ENCODE peak calls at places on chromosomes 1 and 21, in six cellular contexts. W is lower lobe of right lung, M is testis, Z is neural progenitor cell, D is mammary epithelial cell, T is fibroblast of lung. H is an unnamed sample. For H3K4me1, the result is how much of the 10 kb centered on the place peaks cover.

GRCh38 chr21:24514081-24514733 is 1093.1 kb downstream of the MRPL39 start:
- DNase-seq in W (no peak), D (no peak), M (no peak), T (peak), Z (no peak), H (no peak)

GRCh38 chr21:27024316-27024715 is 57.4 kb upstream of the ADAMTS5 start:
- DNase-seq in T (peak), W (no peak), Z (no peak), M (no peak), D (no peak), H (no peak)

GRCh38 chr1:204821476-204821875 is 49.2 kb upstream of the NFASC start:
- DNase-seq in D (no peak), Z (no peak), W (no peak), T (no peak), M (no peak), H (no peak)

GRCh38 chr1:70044832-70045231 is 160.5 kb downstream of the LRRC40 start:
- DNase-seq in Z (no peak), D (peak), T (peak), W (no peak), M (no peak), H (no peak)

GRCh38 chr1:234869182-234870019 is 259.2 kb downstream of the TOMM20 start:
- DNase-seq in D (no peak), T (no peak), W (no peak), Z (no peak), M (no peak), H (no peak)

GRCh38 chr1:23018661-23019093 is 591 bp upstream of the KDM1A start:
- DNase-seq in W (no peak), M (no peak), D (no peak), Z (peak), T (no peak), H (no peak)

GRCh38 chr1:1777510-1777909 is 760 bp downstream of the NADK start:
- DNase-seq in T (peak), M (peak), Z (peak), D (no peak), W (no peak), H (peak)

GRCh38 chr1:90475623-90476022 is 241.5 kb downstream of the BARHL2 start:
- DNase-seq in D (no peak), T (no peak), Z (no peak), W (no peak), M (no peak), H (no peak)

GRCh38 chr1:13513885-13514546 is at the start of gene LRRC38:
- DNase-seq in W (no peak), D (no peak), M (peak), Z (peak), T (no peak), H (peak)

GRCh38 chr1:148317288-148317985 is 165.4 kb upstream of the NBPF11 start:
- DNase-seq in T (no peak), D (no peak), Z (no peak), W (no peak), M (no peak), H (no peak)

DNA sequence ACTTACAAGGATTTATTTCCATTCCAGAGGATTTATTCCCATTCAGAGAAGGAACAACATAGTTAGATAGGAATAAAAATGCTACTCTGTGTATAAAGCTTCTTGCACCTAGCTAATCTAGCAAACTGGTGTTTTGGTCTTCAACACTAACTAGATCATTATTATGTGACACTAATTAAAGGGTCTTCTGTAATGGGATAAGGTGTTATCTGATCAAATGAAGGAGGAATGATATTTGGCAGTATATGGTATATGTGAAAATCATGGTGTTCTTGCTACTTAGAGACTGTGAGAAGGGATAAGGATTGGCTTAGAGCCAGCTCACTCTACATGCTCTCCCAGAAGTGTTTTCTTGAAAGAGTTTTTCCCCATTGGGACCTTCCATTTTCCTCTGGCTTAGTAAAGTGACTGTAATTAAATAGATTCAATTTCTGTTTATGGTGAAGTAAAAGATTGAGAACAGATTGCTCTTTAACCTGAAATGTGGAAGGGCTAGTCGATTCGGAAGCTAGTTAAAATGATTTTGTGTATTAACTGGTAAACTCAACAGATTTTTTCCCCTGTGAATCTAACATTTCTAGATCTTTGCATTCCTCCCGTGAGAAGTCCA is 71.2 kb upstream of the RGL1 start:
- DNase-seq in T (no peak), W (no peak), D (no peak), M (no peak), Z (no peak), H (no peak)
- TF ChIP-seq CTCF in T (no peak), W (no peak), D (no peak), M (no peak), Z (no peak), H (no peak)

GRCh38 chr1:91781916-91782622 is 103.9 kb downstream of the TGFBR3 start:
- DNase-seq in W (no peak), T (peak), Z (no peak), M (no peak), D (no peak), H (no peak)
- H3K27ac ChIP-seq in W (peak), T (peak), Z (no peak), M (peak), D (no peak), H (peak)

GRCh38 chr1:179029293-179029692 is 3.6 kb downstream of the FAM20B start:
- DNase-seq in Z (no peak), W (no peak), D (no peak), M (no peak), T (no peak), H (no peak)

GRCh38 chr1:179025975-179026812 is 500 bp downstream of the FAM20B start:
- DNase-seq in D (peak), Z (peak), W (peak), T (peak), M (peak), H (peak)

GRCh38 chr1:179025125-179025974 is at the start of gene FAM20B:
- DNase-seq in T (peak), W (peak), D (peak), M (peak), Z (peak), H (peak)

GRCh38 chr1:179030130-179030529 is 4.4 kb downstream of the FAM20B start:
- DNase-seq in M (no peak), T (no peak), W (no peak), D (no peak), Z (no peak), H (no peak)

DNA sequence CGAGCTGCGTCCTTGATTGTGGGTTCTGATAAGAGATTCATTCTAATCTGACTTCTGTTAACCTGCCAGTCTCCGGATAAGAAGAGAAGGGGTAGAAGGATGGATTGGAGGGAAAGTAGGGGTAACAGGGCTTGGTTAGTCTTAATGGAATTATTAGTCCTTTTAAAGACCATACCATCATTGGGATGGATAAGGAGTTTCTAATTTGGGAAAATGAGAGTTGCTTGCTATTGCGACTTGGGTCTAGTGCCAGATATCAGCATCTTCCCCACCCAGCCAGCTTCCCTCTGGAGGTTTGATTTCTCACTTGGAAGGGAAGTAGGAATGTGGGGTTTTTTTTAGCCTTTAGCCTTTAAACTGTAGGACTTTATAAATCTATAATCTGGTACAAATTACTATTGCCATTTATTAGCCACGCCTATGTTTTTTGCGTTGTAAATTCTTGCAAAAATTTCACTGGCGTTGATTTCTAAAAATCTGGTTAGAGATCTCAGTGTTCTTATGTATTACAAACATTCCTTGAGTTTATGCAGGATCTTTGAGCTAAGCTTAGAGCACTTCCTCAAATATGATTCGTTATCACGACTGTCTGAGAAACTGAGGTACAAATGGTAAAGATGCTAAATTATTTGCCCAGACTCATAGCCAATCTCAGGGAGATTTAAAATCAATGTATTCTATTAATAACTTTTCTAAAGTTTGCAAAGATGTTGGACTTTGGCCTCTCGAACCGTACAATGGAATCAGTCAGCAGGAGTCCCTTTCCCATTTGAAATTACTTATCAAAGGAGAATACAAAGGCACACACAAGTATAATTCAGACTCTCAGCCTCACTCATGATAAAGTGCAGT is 1.3 kb downstream of the FAM20B start:
- DNase-seq in M (no peak), D (no peak), T (peak), Z (no peak), W (no peak), H (no peak)
- H3K4me1 ChIP-seq in M (under half), D (under half), T (under half), Z (under half), W (under half), H (half or more)

GRCh38 chr1:210025870-210026269 is 87.9 kb downstream of the SYT14 start:
- DNase-seq in D (no peak), M (no peak), Z (no peak), W (no peak), T (no peak), H (no peak)
- TF ChIP-seq CTCF in D (no peak), M (no peak), Z (no peak), W (no peak), T (no peak), H (no peak)

GRCh38 chr21:42285569-42286245 is 29.5 kb downstream of the TFF3 start:
- DNase-seq in Z (no peak), D (no peak), W (no peak), M (no peak), T (no peak), H (no peak)
- H3K27ac ChIP-seq in Z (no peak), D (no peak), W (no peak), M (no peak), T (no peak), H (no peak)

DNA sequence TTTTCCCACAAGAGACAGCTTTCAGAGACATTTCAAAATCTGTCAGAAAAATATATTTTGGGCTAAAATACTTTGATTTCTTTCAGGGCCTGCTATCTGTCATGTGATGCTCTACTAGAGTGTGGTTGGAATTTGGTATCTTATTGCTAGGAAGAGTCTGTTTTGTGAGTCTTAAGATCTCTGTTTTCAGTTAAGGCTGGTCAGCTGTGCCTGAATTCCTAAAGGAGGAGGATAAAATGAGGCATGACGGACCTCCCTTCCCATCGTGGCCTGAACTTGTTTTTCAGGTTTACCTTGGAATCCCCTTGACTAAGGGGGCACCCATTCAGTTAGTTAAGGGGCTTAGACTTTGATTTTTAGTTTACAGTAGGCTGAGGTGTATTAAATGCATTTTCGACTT is 18.1 kb downstream of the CAPN2 start:
- DNase-seq in D (no peak), T (no peak), W (no peak), M (no peak), Z (no peak), H (no peak)
- H3K4me1 ChIP-seq in D (under half), T (half or more), W (half or more), M (half or more), Z (under half), H (half or more)